ENCODE peak calls at places on chromosome 9, in eight cellular contexts. One of them, this sample, is unnamed.

GRCh38 chr9:117073539-117074336 is 341.1 kb downstream of the ASTN2 start:
- DNase-seq in A549: peak
- DNase-seq in transverse colon: no peak
- DNase-seq in upper lobe of left lung: no peak
- DNase-seq in H1: peak
- DNase-seq in sigmoid colon: no peak
- DNase-seq in ovary: no peak
- DNase-seq in stomach: no peak
- DNase-seq in this sample: no peak

GRCh38 chr9:83274787-83275186 is 211.8 kb upstream of the RASEF start:
- DNase-seq in H1: no peak
- DNase-seq in ovary: no peak
- DNase-seq in upper lobe of left lung: no peak
- DNase-seq in A549: no peak
- DNase-seq in stomach: no peak
- DNase-seq in sigmoid colon: no peak
- DNase-seq in transverse colon: no peak
- DNase-seq in this sample: no peak

GRCh38 chr9:121667890-121668289 is 16.5 kb downstream of the DAB2IP start:
- DNase-seq in stomach: no peak
- DNase-seq in H1: no peak
- DNase-seq in transverse colon: no peak
- DNase-seq in A549: no peak
- DNase-seq in sigmoid colon: no peak
- DNase-seq in ovary: no peak
- DNase-seq in upper lobe of left lung: no peak
- DNase-seq in this sample: no peak

GRCh38 chr9:131361202-131361833 is 32.6 kb upstream of the PRRC2B start:
- DNase-seq in ovary: no peak
- DNase-seq in A549: peak
- DNase-seq in H1: no peak
- DNase-seq in stomach: peak
- DNase-seq in transverse colon: peak
- DNase-seq in upper lobe of left lung: no peak
- DNase-seq in sigmoid colon: no peak
- DNase-seq in this sample: no peak

GRCh38 chr9:91503650-91504007 is 80.0 kb upstream of the NFIL3 start:
- DNase-seq in sigmoid colon: no peak
- DNase-seq in stomach: no peak
- DNase-seq in A549: no peak
- DNase-seq in transverse colon: no peak
- DNase-seq in upper lobe of left lung: no peak
- DNase-seq in ovary: no peak
- DNase-seq in H1: no peak
- DNase-seq in this sample: no peak

GRCh38 chr9:105500108-105500766 is 52.4 kb downstream of the FSD1L start:
- DNase-seq in stomach: no peak
- DNase-seq in A549: no peak
- DNase-seq in H1: no peak
- DNase-seq in sigmoid colon: no peak
- DNase-seq in ovary: no peak
- DNase-seq in upper lobe of left lung: no peak
- DNase-seq in transverse colon: no peak
- DNase-seq in this sample: no peak

GRCh38 chr9:33778700-33779351 is 16.5 kb upstream of the PRSS3 start:
- DNase-seq in transverse colon: peak
- DNase-seq in stomach: peak
- DNase-seq in ovary: no peak
- DNase-seq in sigmoid colon: no peak
- DNase-seq in upper lobe of left lung: no peak
- DNase-seq in H1: peak
- DNase-seq in A549: peak
- DNase-seq in this sample: peak

GRCh38 chr9:7320139-7320538 is 479.4 kb downstream of the DMAC1 start:
- DNase-seq in sigmoid colon: no peak
- DNase-seq in A549: peak
- DNase-seq in ovary: no peak
- DNase-seq in H1: no peak
- DNase-seq in transverse colon: peak
- DNase-seq in upper lobe of left lung: no peak
- DNase-seq in stomach: no peak
- DNase-seq in this sample: no peak

GRCh38 chr9:89543621-89544279 is 45.8 kb upstream of the SEMA4D start:
- DNase-seq in sigmoid colon: no peak
- DNase-seq in H1: no peak
- DNase-seq in stomach: no peak
- DNase-seq in A549: no peak
- DNase-seq in ovary: no peak
- DNase-seq in transverse colon: no peak
- DNase-seq in upper lobe of left lung: no peak
- DNase-seq in this sample: no peak

GRCh38 chr9:87178353-87178752 is 231.0 kb upstream of the GAS1 start:
- DNase-seq in stomach: no peak
- DNase-seq in A549: no peak
- DNase-seq in upper lobe of left lung: no peak
- DNase-seq in transverse colon: no peak
- DNase-seq in sigmoid colon: no peak
- DNase-seq in H1: no peak
- DNase-seq in ovary: no peak
- DNase-seq in this sample: no peak

GRCh38 chr9:87640385-87640795 is 85.5 kb upstream of the CTSL start:
- DNase-seq in stomach: peak
- DNase-seq in ovary: peak
- DNase-seq in H1: no peak
- DNase-seq in transverse colon: no peak
- DNase-seq in A549: no peak
- DNase-seq in upper lobe of left lung: no peak
- DNase-seq in sigmoid colon: no peak
- DNase-seq in this sample: no peak

GRCh38 chr9:37923121-37923795 is 19.3 kb upstream of the SLC25A51 start:
- DNase-seq in transverse colon: no peak
- DNase-seq in ovary: no peak
- DNase-seq in H1: no peak
- DNase-seq in sigmoid colon: peak
- DNase-seq in upper lobe of left lung: no peak
- DNase-seq in A549: no peak
- DNase-seq in stomach: no peak
- DNase-seq in this sample: no peak
- TF ChIP-seq POLR2A in transverse colon: no peak
- TF ChIP-seq POLR2A in ovary: no peak
- TF ChIP-seq POLR2A in H1: no peak
- TF ChIP-seq POLR2A in sigmoid colon: no peak
- TF ChIP-seq POLR2A in upper lobe of left lung: no peak
- TF ChIP-seq POLR2A in A549: no peak
- TF ChIP-seq POLR2A in stomach: no peak
- TF ChIP-seq POLR2A in this sample: no peak

DNA sequence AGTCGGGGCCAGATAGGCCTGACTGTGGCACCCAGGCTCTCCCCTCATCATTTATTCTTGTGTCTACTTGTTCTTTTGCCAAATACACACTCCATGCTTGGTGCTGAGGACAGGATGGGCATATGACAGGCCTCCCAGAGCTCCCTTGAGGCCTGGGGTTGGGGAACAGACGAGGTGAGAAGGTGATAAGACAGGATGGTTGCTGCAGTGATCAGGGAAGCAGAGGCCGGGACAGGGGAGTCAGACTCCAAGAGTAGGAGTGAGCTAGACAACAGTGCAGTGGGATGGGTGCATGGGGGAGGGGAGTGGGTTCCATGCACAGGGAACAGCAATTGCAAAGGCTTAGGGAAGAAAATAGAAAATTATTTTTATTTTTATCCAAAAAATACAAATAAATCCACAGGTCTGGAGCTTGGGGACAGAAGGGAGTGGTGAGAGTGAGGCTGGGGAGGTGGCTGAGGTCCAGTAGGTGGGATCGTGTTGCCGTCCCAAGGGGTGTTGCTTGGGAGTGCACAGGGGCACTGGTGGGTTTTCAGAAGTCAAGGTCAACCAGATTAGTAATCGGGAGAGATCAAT is 3.4 kb upstream of the AMBP start:
- DNase-seq in ovary: no peak
- DNase-seq in H1: no peak
- DNase-seq in A549: peak
- DNase-seq in stomach: no peak
- DNase-seq in sigmoid colon: peak
- DNase-seq in upper lobe of left lung: no peak
- DNase-seq in transverse colon: no peak
- DNase-seq in this sample: no peak
- TF ChIP-seq EP300 in ovary: no peak
- TF ChIP-seq EP300 in H1: no peak
- TF ChIP-seq EP300 in A549: no peak
- TF ChIP-seq EP300 in stomach: no peak
- TF ChIP-seq EP300 in sigmoid colon: no peak
- TF ChIP-seq EP300 in upper lobe of left lung: no peak
- TF ChIP-seq EP300 in transverse colon: no peak
- TF ChIP-seq EP300 in this sample: no peak

GRCh38 chr9:16726718-16727451 is 143.6 kb downstream of the BNC2 start:
- DNase-seq in sigmoid colon: peak
- DNase-seq in ovary: peak
- DNase-seq in transverse colon: peak
- DNase-seq in H1: peak
- DNase-seq in A549: peak
- DNase-seq in upper lobe of left lung: peak
- DNase-seq in stomach: peak
- DNase-seq in this sample: peak
- TF ChIP-seq POLR2A in sigmoid colon: no peak
- TF ChIP-seq POLR2A in ovary: peak
- TF ChIP-seq POLR2A in transverse colon: peak
- TF ChIP-seq POLR2A in H1: peak
- TF ChIP-seq POLR2A in A549: peak
- TF ChIP-seq POLR2A in upper lobe of left lung: no peak
- TF ChIP-seq POLR2A in stomach: no peak
- TF ChIP-seq POLR2A in this sample: peak

GRCh38 chr9:2311920-2312319 is 296.8 kb downstream of the SMARCA2 start:
- DNase-seq in stomach: no peak
- DNase-seq in sigmoid colon: no peak
- DNase-seq in H1: no peak
- DNase-seq in ovary: no peak
- DNase-seq in upper lobe of left lung: no peak
- DNase-seq in transverse colon: no peak
- DNase-seq in A549: no peak
- DNase-seq in this sample: no peak

GRCh38 chr9:2302606-2303005 is 287.5 kb downstream of the SMARCA2 start:
- DNase-seq in A549: no peak
- DNase-seq in transverse colon: no peak
- DNase-seq in stomach: no peak
- DNase-seq in sigmoid colon: no peak
- DNase-seq in H1: peak
- DNase-seq in upper lobe of left lung: no peak
- DNase-seq in ovary: no peak
- DNase-seq in this sample: no peak

DNA sequence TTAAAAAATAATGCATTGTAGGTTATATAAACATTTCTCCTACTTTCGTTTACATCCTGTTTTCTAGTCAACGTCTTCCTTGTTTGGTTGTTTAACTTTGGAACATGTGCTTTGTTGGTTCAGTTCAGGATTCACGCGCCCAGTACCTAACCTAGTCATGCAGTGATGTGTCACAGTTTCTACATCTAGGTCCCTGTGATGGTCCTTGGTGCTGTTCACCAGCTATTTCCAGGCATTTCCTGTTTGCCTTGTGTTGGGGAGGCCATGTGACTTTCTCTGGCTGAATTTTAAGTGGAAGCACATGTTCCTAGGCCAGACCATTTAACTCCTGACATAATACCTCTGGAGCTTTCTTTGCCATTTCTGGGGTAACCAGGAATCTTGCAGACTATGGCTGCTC is 292.3 kb downstream of the SMARCA2 start:
- DNase-seq in ovary: no peak
- DNase-seq in transverse colon: no peak
- DNase-seq in stomach: no peak
- DNase-seq in A549: peak
- DNase-seq in sigmoid colon: no peak
- DNase-seq in H1: peak
- DNase-seq in upper lobe of left lung: no peak
- DNase-seq in this sample: no peak
- TF ChIP-seq EP300 in ovary: no peak
- TF ChIP-seq EP300 in transverse colon: no peak
- TF ChIP-seq EP300 in stomach: no peak
- TF ChIP-seq EP300 in A549: no peak
- TF ChIP-seq EP300 in sigmoid colon: no peak
- TF ChIP-seq EP300 in H1: no peak
- TF ChIP-seq EP300 in upper lobe of left lung: no peak
- TF ChIP-seq EP300 in this sample: no peak